ENCODE peak calls at places on chromosomes 3 and 15, in four cellular contexts. J is coronary artery, Z is H4, H is Right ventricle myocardium superior. G is an unnamed sample.

GRCh38 chr3:126476166-126476975 is 680 bp upstream of the ZXDC start:
- DNase-seq in J (peak; percentile 87), Z (no peak), H (peak; percentile 75), G (no peak)

GRCh38 chr15:84645496-84645895 is 8.6 kb downstream of the WDR73 start:
- DNase-seq in J (no peak), Z (no peak), H (peak; percentile 34), G (no peak)

GRCh38 chr3:94069242-94069813 is 6.5 kb downstream of the NSUN3 start:
- DNase-seq in J (no peak), Z (no peak), H (no peak), G (no peak)

GRCh38 chr3:187828571-187829452 is 83.5 kb upstream of the BCL6 start:
- DNase-seq in J (no peak), Z (no peak), H (no peak), G (no peak)

GRCh38 chr15:48785712-48786111 is 25.2 kb downstream of the CEP152 start:
- DNase-seq in J (no peak), Z (no peak), H (no peak), G (no peak)

GRCh38 chr3:160400048-160400630 is 689 bp downstream of the SMC4 start:
- DNase-seq in J (peak; percentile 85), Z (peak; percentile 27), H (peak; percentile 71), G (peak; percentile 2)

GRCh38 chr3:12556723-12557471 is at the start of gene MKRN2:
- DNase-seq in J (peak; percentile 96), Z (peak; percentile 76), H (peak; percentile 93), G (peak; percentile 68)

GRCh38 chr3:177705976-177706866 is 508.9 kb upstream of the TBL1XR1 start:
- DNase-seq in J (no peak), Z (no peak), H (peak; percentile 81), G (no peak)

GRCh38 chr3:25235471-25235870 is 192.6 kb upstream of the RARB start:
- DNase-seq in J (no peak), Z (peak; percentile 62), H (no peak), G (no peak)

G was measured in effector memory CD4-positive, alpha-beta T cell.